ENCODE peak calls at places on chromosomes 11 and 22, in four cellular contexts. One of them, this sample, is unnamed.

GRCh38 chr11:66907751-66908173 is 50.4 kb downstream of the PC start:
- DNase-seq in GM12878: no peak
- DNase-seq in colonic mucosa: no peak
- DNase-seq in IMR-90: no peak
- DNase-seq in this sample: no peak

GRCh38 chr11:65314501-65315203 is at the start of gene CDC42EP2:
- DNase-seq in GM12878: no peak
- DNase-seq in colonic mucosa: peak; percentile 92
- DNase-seq in IMR-90: peak; percentile 80
- DNase-seq in this sample: peak; percentile 96

GRCh38 chr11:7060828-7061227 is 28.0 kb upstream of the RBMXL2 start:
- DNase-seq in GM12878: no peak
- DNase-seq in colonic mucosa: no peak
- DNase-seq in IMR-90: peak; percentile 58
- DNase-seq in this sample: peak; percentile 9

GRCh38 chr22:20260071-20260722 is 7.9 kb downstream of the RTN4R start:
- DNase-seq in GM12878: no peak
- DNase-seq in colonic mucosa: no peak
- DNase-seq in IMR-90: no peak
- DNase-seq in this sample: no peak

GRCh38 chr11:4181780-4182721 is 87.5 kb downstream of the RRM1 start:
- DNase-seq in GM12878: no peak
- DNase-seq in colonic mucosa: peak; percentile 57
- DNase-seq in IMR-90: peak; percentile 49
- DNase-seq in this sample: peak; percentile 74

GRCh38 chr22:40418366-40419201 is 48.2 kb downstream of the SGSM3 start:
- DNase-seq in GM12878: no peak
- DNase-seq in colonic mucosa: no peak
- DNase-seq in IMR-90: peak; percentile 56
- DNase-seq in this sample: no peak

GRCh38 chr11:129815596-129816461 is at the start of gene TMEM45B:
- DNase-seq in GM12878: no peak
- DNase-seq in colonic mucosa: peak; percentile 80
- DNase-seq in IMR-90: no peak
- DNase-seq in this sample: no peak

GRCh38 chr11:110200241-110200640 is 96.2 kb downstream of the RDX start:
- DNase-seq in GM12878: no peak
- DNase-seq in colonic mucosa: no peak
- DNase-seq in IMR-90: peak; percentile 71
- DNase-seq in this sample: no peak

GRCh38 chr22:50530280-50530856 is 556 bp upstream of the TYMP start:
- DNase-seq in GM12878: no peak
- DNase-seq in colonic mucosa: peak; percentile 89
- DNase-seq in IMR-90: peak; percentile 44
- DNase-seq in this sample: peak; percentile 73

GRCh38 chr22:45863981-45864751 is 112.8 kb downstream of the WNT7B start:
- DNase-seq in GM12878: no peak
- DNase-seq in colonic mucosa: peak; percentile 81
- DNase-seq in IMR-90: peak; percentile 63
- DNase-seq in this sample: peak; percentile 75

DNA sequence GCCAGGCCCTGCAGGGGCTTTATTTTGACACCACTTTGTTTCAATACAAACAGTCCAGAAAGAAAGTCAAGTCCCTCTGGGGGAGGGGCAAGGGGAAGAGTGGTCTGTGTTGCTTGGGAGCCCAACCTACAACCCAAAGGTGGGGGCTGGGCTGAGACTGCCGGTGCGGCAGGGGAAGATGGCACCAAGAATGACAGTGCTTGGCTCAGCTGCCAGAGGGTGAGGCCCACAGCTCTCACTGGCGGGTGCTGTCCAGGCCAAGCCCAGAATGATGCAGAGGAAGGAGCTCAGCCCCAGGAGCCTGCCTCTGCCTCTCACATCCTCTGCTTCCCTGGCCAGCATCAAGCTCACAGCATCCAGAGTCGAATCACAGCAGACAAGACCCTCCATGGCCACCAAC is 12.4 kb downstream of the ARFGAP2 start:
- DNase-seq in GM12878: no peak
- DNase-seq in colonic mucosa: no peak
- DNase-seq in IMR-90: no peak
- DNase-seq in this sample: no peak
- H3K36me3 ChIP-seq in GM12878: peaks cover 41% of the 10 kb centered on the region
- H3K36me3 ChIP-seq in colonic mucosa: peaks cover 18% of the 10 kb centered on the region
- H3K36me3 ChIP-seq in IMR-90: peaks cover 47% of the 10 kb centered on the region
- H3K36me3 ChIP-seq in this sample: peaks cover 58% of the 10 kb centered on the region

GRCh38 chr11:16605440-16605970 is 132.9 kb upstream of the C11orf58 start:
- DNase-seq in GM12878: no peak
- DNase-seq in colonic mucosa: peak; percentile 38
- DNase-seq in IMR-90: peak; percentile 44
- DNase-seq in this sample: peak; percentile 78

GRCh38 chr11:16607675-16608644 is 130.5 kb upstream of the C11orf58 start:
- DNase-seq in GM12878: no peak
- DNase-seq in colonic mucosa: peak; percentile 19
- DNase-seq in IMR-90: peak; percentile 89
- DNase-seq in this sample: peak; percentile 86

GRCh38 chr11:16604784-16605439 is 133.5 kb upstream of the C11orf58 start:
- DNase-seq in GM12878: no peak
- DNase-seq in colonic mucosa: peak; percentile 41
- DNase-seq in IMR-90: peak; percentile 35
- DNase-seq in this sample: peak; percentile 73

GRCh38 chr11:16606784-16607674 is 131.4 kb upstream of the C11orf58 start:
- DNase-seq in GM12878: no peak
- DNase-seq in colonic mucosa: no peak
- DNase-seq in IMR-90: peak; percentile 41
- DNase-seq in this sample: peak; percentile 77

DNA sequence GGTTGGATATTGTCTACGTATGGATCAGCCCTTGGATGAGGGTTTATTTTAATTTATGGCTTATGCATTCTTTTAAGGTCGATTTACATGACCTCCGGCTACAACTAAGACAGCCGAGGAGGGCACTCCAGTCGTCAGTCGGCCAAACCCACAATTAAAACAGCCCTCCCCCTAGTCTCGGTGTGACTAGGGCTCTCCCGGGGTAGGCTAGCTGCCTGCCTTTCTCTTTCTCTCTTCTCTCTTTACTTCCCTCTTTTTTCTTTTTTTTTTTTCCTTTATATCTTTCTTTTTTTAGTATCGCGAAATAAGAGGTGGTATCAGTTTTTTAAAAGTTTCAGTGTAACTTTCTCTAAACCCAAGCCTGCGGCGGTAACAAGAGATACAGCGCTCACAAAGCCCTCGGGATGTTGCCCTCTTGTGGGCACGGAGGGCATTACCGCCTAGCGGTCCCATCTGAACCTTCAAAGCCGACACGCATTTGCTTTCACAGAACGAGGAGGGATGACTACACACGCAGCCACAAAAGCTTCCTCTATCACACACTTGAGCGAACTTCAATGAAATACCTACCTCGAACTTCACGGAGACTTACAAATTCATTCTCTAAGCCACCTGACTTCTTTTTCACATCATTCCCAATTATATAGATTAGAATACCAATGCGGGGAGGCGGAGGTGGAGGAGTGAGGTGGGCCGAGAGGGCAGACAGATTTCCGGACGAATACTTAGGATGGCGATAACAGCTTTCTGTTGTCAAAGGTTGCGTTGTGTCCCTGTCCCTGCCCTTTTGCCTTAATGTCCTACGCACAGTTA is 132.3 kb upstream of the C11orf58 start:
- DNase-seq in GM12878: peak; percentile 21
- DNase-seq in colonic mucosa: peak; percentile 92
- DNase-seq in IMR-90: peak; percentile 96
- DNase-seq in this sample: peak; percentile 97
- H3K9ac ChIP-seq in GM12878: no peak overlapping the region
- H3K9ac ChIP-seq in colonic mucosa: peak overlapping the region; percentile 79
- H3K9ac ChIP-seq in IMR-90: peak overlapping the region; percentile 95
- H3K9ac ChIP-seq in this sample: peak overlapping the region; percentile 83

GRCh38 chr22:37769056-37769455 is 38.7 kb upstream of the GCAT start:
- DNase-seq in GM12878: no peak
- DNase-seq in colonic mucosa: no peak
- DNase-seq in IMR-90: no peak
- DNase-seq in this sample: no peak
- H3K36me3 ChIP-seq in GM12878: no peaks in the 10 kb centered on the region
- H3K36me3 ChIP-seq in colonic mucosa: peaks cover 12% of the 10 kb centered on the region
- H3K36me3 ChIP-seq in IMR-90: peaks cover 69% of the 10 kb centered on the region
- H3K36me3 ChIP-seq in this sample: peaks cover 67% of the 10 kb centered on the region

GRCh38 chr11:116182356-116182966 is 590.3 kb downstream of the BUD13 start:
- DNase-seq in GM12878: no peak
- DNase-seq in colonic mucosa: no peak
- DNase-seq in IMR-90: no peak
- DNase-seq in this sample: no peak
- H3K9ac ChIP-seq in GM12878: no peak overlapping the region
- H3K9ac ChIP-seq in colonic mucosa: no peak overlapping the region
- H3K9ac ChIP-seq in IMR-90: no peak overlapping the region
- H3K9ac ChIP-seq in this sample: no peak overlapping the region

GRCh38 chr11:118633319-118633690 is 25.9 kb downstream of the PHLDB1 start:
- DNase-seq in GM12878: no peak
- DNase-seq in colonic mucosa: no peak
- DNase-seq in IMR-90: no peak
- DNase-seq in this sample: no peak
- H3K36me3 ChIP-seq in GM12878: no peaks in the 10 kb centered on the region
- H3K36me3 ChIP-seq in colonic mucosa: no peaks in the 10 kb centered on the region
- H3K36me3 ChIP-seq in IMR-90: peaks cover 86% of the 10 kb centered on the region
- H3K36me3 ChIP-seq in this sample: peaks cover 92% of the 10 kb centered on the region

GRCh38 chr11:121338536-121338935 is 46.0 kb downstream of the SC5D start:
- DNase-seq in GM12878: no peak
- DNase-seq in colonic mucosa: no peak
- DNase-seq in IMR-90: no peak
- DNase-seq in this sample: no peak
- H3K9ac ChIP-seq in GM12878: no peak overlapping the region
- H3K9ac ChIP-seq in colonic mucosa: no peak overlapping the region
- H3K9ac ChIP-seq in IMR-90: no peak overlapping the region
- H3K9ac ChIP-seq in this sample: no peak overlapping the region

GRCh38 chr22:36282078-36282831 is 29.3 kb downstream of the APOL1 start:
- DNase-seq in GM12878: no peak
- DNase-seq in colonic mucosa: no peak
- DNase-seq in IMR-90: no peak
- DNase-seq in this sample: no peak

GRCh38 chr22:36280379-36280778 is 27.4 kb downstream of the APOL1 start:
- DNase-seq in GM12878: no peak
- DNase-seq in colonic mucosa: no peak
- DNase-seq in IMR-90: peak; percentile 26
- DNase-seq in this sample: no peak

GRCh38 chr22:36277482-36278291 is 24.8 kb downstream of the APOL1 start:
- DNase-seq in GM12878: no peak
- DNase-seq in colonic mucosa: peak; percentile 63
- DNase-seq in IMR-90: peak; percentile 56
- DNase-seq in this sample: peak; percentile 77

GRCh38 chr22:36281726-36282077 is 28.8 kb downstream of the APOL1 start:
- DNase-seq in GM12878: no peak
- DNase-seq in colonic mucosa: no peak
- DNase-seq in IMR-90: no peak
- DNase-seq in this sample: no peak

DNA sequence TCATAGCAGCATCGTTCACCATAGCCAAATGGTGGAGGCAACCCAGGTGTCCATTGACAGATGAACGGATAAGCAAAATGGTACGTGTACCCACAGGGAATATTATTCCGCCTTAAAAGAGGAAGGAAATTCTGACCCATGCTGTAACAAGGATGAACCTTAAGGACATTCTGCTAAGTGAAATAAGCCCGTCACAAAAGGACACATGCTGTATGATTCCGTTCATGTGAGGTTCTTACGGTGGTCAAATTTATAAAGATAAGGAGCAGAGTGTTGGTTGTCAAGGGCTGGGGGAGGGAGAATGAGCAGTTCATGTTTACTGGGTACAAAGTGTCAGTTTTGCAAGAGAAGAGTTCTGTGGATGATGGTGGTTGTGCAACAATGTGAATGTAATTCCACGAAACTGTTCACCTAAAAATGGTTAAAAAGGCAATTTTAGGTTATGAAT is 26.3 kb downstream of the APOL1 start:
- DNase-seq in GM12878: no peak
- DNase-seq in colonic mucosa: no peak
- DNase-seq in IMR-90: no peak
- DNase-seq in this sample: peak; percentile 25
- H3K36me3 ChIP-seq in GM12878: peaks cover 22% of the 10 kb centered on the region
- H3K36me3 ChIP-seq in colonic mucosa: peaks cover 25% of the 10 kb centered on the region
- H3K36me3 ChIP-seq in IMR-90: peaks cover 49% of the 10 kb centered on the region
- H3K36me3 ChIP-seq in this sample: peaks cover 33% of the 10 kb centered on the region

GRCh38 chr22:17824452-17824851 is 50.2 kb upstream of the BID start:
- DNase-seq in GM12878: no peak
- DNase-seq in colonic mucosa: no peak
- DNase-seq in IMR-90: no peak
- DNase-seq in this sample: no peak
- H3K9ac ChIP-seq in GM12878: no peak overlapping the region
- H3K9ac ChIP-seq in colonic mucosa: no peak overlapping the region
- H3K9ac ChIP-seq in IMR-90: no peak overlapping the region
- H3K9ac ChIP-seq in this sample: no peak overlapping the region

GRCh38 chr22:29673361-29673760 is 46.4 kb upstream of the CABP7 start:
- DNase-seq in GM12878: no peak
- DNase-seq in colonic mucosa: no peak
- DNase-seq in IMR-90: no peak
- DNase-seq in this sample: no peak
- H3K36me3 ChIP-seq in GM12878: peaks cover 29% of the 10 kb centered on the region
- H3K36me3 ChIP-seq in colonic mucosa: peaks cover 4% of the 10 kb centered on the region
- H3K36me3 ChIP-seq in IMR-90: peaks cover 73% of the 10 kb centered on the region
- H3K36me3 ChIP-seq in this sample: peaks cover 85% of the 10 kb centered on the region

GRCh38 chr11:48111941-48112340 is 104.7 kb upstream of the OR4B1 start:
- DNase-seq in GM12878: no peak
- DNase-seq in colonic mucosa: no peak
- DNase-seq in IMR-90: no peak
- DNase-seq in this sample: no peak

GRCh38 chr11:48108231-48109045 is 108.2 kb upstream of the OR4B1 start:
- DNase-seq in GM12878: no peak
- DNase-seq in colonic mucosa: no peak
- DNase-seq in IMR-90: no peak
- DNase-seq in this sample: no peak

GRCh38 chr11:48109046-48109666 is 107.5 kb upstream of the OR4B1 start:
- DNase-seq in GM12878: no peak
- DNase-seq in colonic mucosa: no peak
- DNase-seq in IMR-90: peak; percentile 63
- DNase-seq in this sample: peak; percentile 74

GRCh38 chr11:48107188-48107704 is 109.4 kb upstream of the OR4B1 start:
- DNase-seq in GM12878: peak; percentile 66
- DNase-seq in colonic mucosa: no peak
- DNase-seq in IMR-90: peak; percentile 67
- DNase-seq in this sample: peak; percentile 42

DNA sequence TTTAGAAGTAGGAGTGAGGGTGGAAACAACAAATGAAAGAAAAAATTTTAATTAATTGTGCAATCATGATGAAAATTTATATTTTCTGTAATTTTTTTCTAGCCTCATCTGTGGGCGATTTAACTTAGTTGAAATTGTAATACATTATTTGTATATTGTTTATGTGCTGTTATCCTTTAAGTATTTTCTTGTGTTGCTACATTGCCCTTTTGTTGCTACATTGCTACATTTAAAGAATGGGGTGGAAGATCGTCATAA is 106.2 kb upstream of the OR4B1 start:
- DNase-seq in GM12878: no peak
- DNase-seq in colonic mucosa: no peak
- DNase-seq in IMR-90: no peak
- DNase-seq in this sample: no peak
- H3K9ac ChIP-seq in GM12878: peak overlapping the region; percentile 45
- H3K9ac ChIP-seq in colonic mucosa: no peak overlapping the region
- H3K9ac ChIP-seq in IMR-90: no peak overlapping the region
- H3K9ac ChIP-seq in this sample: peak overlapping the region; percentile 37

This sample was measured in adipocyte.